ENCODE peak calls at places on chromosomes 16 and 17, in eight cellular contexts. S, T, Y, Q, O, V, C and N are unnamed samples.
A peak's percentile ranks its signal among the peaks of the same experiment; 100 is the strongest.

GRCh38 chr16:3754772-3755171 is 37.4 kb upstream of the TRAP1 start:
- DNase-seq in S (no peak), T (no peak), Y (no peak), Q (no peak), O (no peak), V (no peak), C (no peak), N (no peak)

GRCh38 chr17:67111327-67111726 is 67.0 kb downstream of the CACNG1 start:
- DNase-seq in S (no peak), T (no peak), Y (no peak), Q (no peak), O (no peak), V (no peak), C (no peak), N (no peak)

GRCh38 chr17:6279659-6280058 is 155.3 kb downstream of the AIPL1 start:
- DNase-seq in S (peak; percentile 71), T (no peak), Y (no peak), Q (no peak), O (peak; percentile 65), V (no peak), C (no peak), N (no peak)

GRCh38 chr17:34151081-34151480 is 104.0 kb upstream of the CCL2 start:
- DNase-seq in S (no peak), T (no peak), Y (no peak), Q (no peak), O (no peak), V (no peak), C (no peak), N (no peak)

GRCh38 chr17:74431568-74432483 is at the start of gene GPRC5C:
- DNase-seq in S (peak; percentile 92), T (peak; percentile 93), Y (peak; percentile 31), Q (peak; percentile 85), O (peak; percentile 83), V (peak; percentile 83), C (peak; percentile 86), N (peak; percentile 30)

GRCh38 chr16:68737046-68737729 is at the start of gene CDH1:
- DNase-seq in S (peak; percentile 95), T (peak; percentile 97), Y (peak; percentile 29), Q (no peak), O (peak; percentile 70), V (no peak), C (no peak), N (peak; percentile 45)

GRCh38 chr17:35051579-35052239 is 11.8 kb downstream of the RFFL start:
- DNase-seq in S (no peak), T (no peak), Y (no peak), Q (no peak), O (no peak), V (peak; percentile 36), C (no peak), N (no peak)

GRCh38 chr17:76951375-76951905 is 83.2 kb downstream of the MGAT5B start:
- DNase-seq in S (no peak), T (no peak), Y (no peak), Q (no peak), O (no peak), V (no peak), C (no peak), N (no peak)

GRCh38 chr16:75322706-75323105 is 71.3 kb upstream of the BCAR1 start:
- DNase-seq in S (no peak), T (no peak), Y (no peak), Q (no peak), O (no peak), V (peak; percentile 62), C (no peak), N (no peak)

GRCh38 chr16:56943761-56944375 is 11.9 kb downstream of the HERPUD1 start:
- DNase-seq in S (no peak), T (no peak), Y (no peak), Q (no peak), O (no peak), V (no peak), C (no peak), N (no peak)

GRCh38 chr17:82031885-82032627 is 578 bp downstream of the RAC3 start:
- DNase-seq in S (peak; percentile 80), T (no peak), Y (peak; percentile 50), Q (no peak), O (peak; percentile 38), V (no peak), C (no peak), N (peak; percentile 45)

GRCh38 chr17:42849451-42850157 is 1.4 kb upstream of the AOC3 start:
- DNase-seq in S (no peak), T (no peak), Y (no peak), Q (no peak), O (no peak), V (peak; percentile 27), C (no peak), N (no peak)

GRCh38 chr16:72188512-72188911 is 16.6 kb upstream of the PMFBP1 start:
- DNase-seq in S (no peak), T (no peak), Y (no peak), Q (no peak), O (no peak), V (no peak), C (no peak), N (no peak)

GRCh38 chr17:9313346-9313745 is 262.3 kb downstream of the STX8 start:
- DNase-seq in S (no peak), T (no peak), Y (no peak), Q (no peak), O (no peak), V (no peak), C (no peak), N (no peak)

GRCh38 chr16:85423186-85423550 is 190.0 kb upstream of the GSE1 start:
- DNase-seq in S (no peak), T (no peak), Y (peak; percentile 2), Q (no peak), O (no peak), V (no peak), C (no peak), N (no peak)

GRCh38 chr17:71885662-71886061 is 235.2 kb upstream of the SOX9 start:
- DNase-seq in S (no peak), T (no peak), Y (no peak), Q (no peak), O (no peak), V (no peak), C (no peak), N (no peak)

GRCh38 chr16:81278526-81278925 is 36.2 kb upstream of the GAN start:
- DNase-seq in S (no peak), T (peak; percentile 4), Y (no peak), Q (no peak), O (no peak), V (no peak), C (no peak), N (no peak)